ENCODE peak calls at places on chromosomes 16 and 17, in five cellular contexts. V, L, Y, A and P are unnamed samples. For H3K4me1, the result is how much of the 10 kb centered on the place peaks cover.

GRCh38 chr17:48483471-48484131 is 47.2 kb downstream of the HOXB1 start:
- DNase-seq in L (no peak), A (peak), Y (peak), V (peak), P (no peak)

GRCh38 chr17:29369831-29370735 is 20.1 kb upstream of the TAOK1 start:
- DNase-seq in A (peak), V (peak), Y (peak), L (peak), P (peak)

GRCh38 chr17:42538482-42538881 is 2.4 kb downstream of the NAGLU start:
- DNase-seq in L (no peak), A (no peak), Y (no peak), V (no peak), P (no peak)

GRCh38 chr16:13835357-13835756 is 84.6 kb upstream of the ERCC4 start:
- DNase-seq in V (no peak), L (no peak), Y (no peak), A (no peak), P (no peak)

GRCh38 chr17:38905375-38905774 is 20.0 kb upstream of the LASP1NB start:
- DNase-seq in L (no peak), A (no peak), V (no peak), Y (no peak), P (no peak)

GRCh38 chr17:47604268-47604927 is 45.3 kb upstream of the KPNB1 start:
- DNase-seq in L (no peak), A (peak), V (no peak), Y (no peak), P (no peak)

GRCh38 chr17:80476877-80477646 is 655 bp upstream of the NPTX1 start:
- DNase-seq in L (no peak), V (no peak), A (no peak), Y (peak), P (no peak)

GRCh38 chr17:80883831-80884735 is 107.6 kb upstream of the CHMP6 start:
- DNase-seq in L (no peak), A (no peak), Y (no peak), V (no peak), P (no peak)

GRCh38 chr17:73307130-73307529 is 4.7 kb downstream of the CDC42EP4 start:
- DNase-seq in A (no peak), V (peak), Y (no peak), L (no peak), P (no peak)

GRCh38 chr17:45146616-45147101 is 1.6 kb upstream of the HEXIM1 start:
- DNase-seq in L (no peak), V (peak), Y (no peak), A (peak), P (no peak)

GRCh38 chr16:66182592-66182991 is 183.9 kb upstream of the CDH5 start:
- DNase-seq in V (no peak), Y (peak), A (no peak), L (no peak), P (no peak)

GRCh38 chr16:25897677-25898076 is 205.9 kb downstream of the HS3ST4 start:
- DNase-seq in Y (no peak), L (no peak), A (no peak), V (no peak), P (no peak)

GRCh38 chr17:70636517-70637133 is 467.3 kb downstream of the KCNJ2 start:
- DNase-seq in A (peak), V (peak), L (peak), Y (no peak), P (no peak)

GRCh38 chr17:57284583-57284982 is 28.3 kb downstream of the MSI2 start:
- DNase-seq in A (no peak), L (no peak), V (no peak), Y (no peak), P (no peak)

GRCh38 chr16:28863929-28864886 is 565 bp downstream of the SH2B1 start:
- DNase-seq in A (peak), V (no peak), Y (no peak), L (peak), P (no peak)

GRCh38 chr17:65389956-65390355 is 171.5 kb downstream of the AXIN2 start:
- DNase-seq in V (no peak), A (peak), Y (no peak), L (no peak), P (no peak)

GRCh38 chr17:42918902-42919521 is 18.4 kb downstream of the G6PC1 start:
- DNase-seq in L (no peak), Y (no peak), A (peak), V (peak), P (no peak)

GRCh38 chr16:57590654-57591085 is 37.8 kb upstream of the ADGRG1 start:
- DNase-seq in V (no peak), Y (no peak), L (no peak), A (peak), P (no peak)

GRCh38 chr16:86549076-86549892 is 5.8 kb downstream of the MTHFSD start:
- DNase-seq in L (peak), V (no peak), A (no peak), Y (no peak), P (no peak)

GRCh38 chr16:64184156-64184555 is 937.7 kb downstream of the CDH11 start:
- DNase-seq in L (no peak), A (peak), V (no peak), Y (no peak), P (no peak)

GRCh38 chr17:6494239-6494941 is 50.1 kb downstream of the PIMREG start:
- DNase-seq in A (no peak), V (no peak), L (no peak), Y (peak), P (no peak)

GRCh38 chr17:6496636-6497441 is 52.6 kb downstream of the PIMREG start:
- DNase-seq in Y (peak), V (no peak), A (no peak), L (no peak), P (no peak)

GRCh38 chr17:6497496-6498221 is 53.4 kb downstream of the PIMREG start:
- DNase-seq in A (no peak), Y (peak), L (no peak), V (no peak), P (no peak)

GRCh38 chr17:6496116-6496481 is 51.8 kb downstream of the PIMREG start:
- DNase-seq in L (peak), A (no peak), V (no peak), Y (peak), P (no peak)

GRCh38 chr17:6495450-6496115 is 51.3 kb downstream of the PIMREG start:
- DNase-seq in V (no peak), A (no peak), Y (peak), L (no peak), P (no peak)
- H3K27ac ChIP-seq in V (no peak), A (no peak), Y (no peak), L (no peak), P (no peak)

GRCh38 chr17:2044263-2044894 is 2.6 kb downstream of the OVCA2 start:
- DNase-seq in L (no peak), Y (no peak), A (no peak), V (no peak), P (no peak)
- H3K4me1 ChIP-seq in L (under half), Y (under half), A (under half), V (under half), P (under half)

GRCh38 chr16:2512920-2513404 is 790 bp upstream of the ATP6V0C start:
- DNase-seq in V (no peak), A (no peak), L (peak), Y (peak), P (no peak)

GRCh38 chr16:2511128-2511785 is 2.5 kb upstream of the ATP6V0C start:
- DNase-seq in V (no peak), Y (no peak), L (no peak), A (peak), P (no peak)

GRCh38 chr16:2514333-2515179 is 804 bp downstream of the ATP6V0C start:
- DNase-seq in L (peak), Y (peak), V (no peak), A (no peak), P (peak)

GRCh38 chr16:2513405-2514332 is at the start of gene ATP6V0C:
- DNase-seq in V (peak), L (peak), A (peak), Y (peak), P (peak)

DNA sequence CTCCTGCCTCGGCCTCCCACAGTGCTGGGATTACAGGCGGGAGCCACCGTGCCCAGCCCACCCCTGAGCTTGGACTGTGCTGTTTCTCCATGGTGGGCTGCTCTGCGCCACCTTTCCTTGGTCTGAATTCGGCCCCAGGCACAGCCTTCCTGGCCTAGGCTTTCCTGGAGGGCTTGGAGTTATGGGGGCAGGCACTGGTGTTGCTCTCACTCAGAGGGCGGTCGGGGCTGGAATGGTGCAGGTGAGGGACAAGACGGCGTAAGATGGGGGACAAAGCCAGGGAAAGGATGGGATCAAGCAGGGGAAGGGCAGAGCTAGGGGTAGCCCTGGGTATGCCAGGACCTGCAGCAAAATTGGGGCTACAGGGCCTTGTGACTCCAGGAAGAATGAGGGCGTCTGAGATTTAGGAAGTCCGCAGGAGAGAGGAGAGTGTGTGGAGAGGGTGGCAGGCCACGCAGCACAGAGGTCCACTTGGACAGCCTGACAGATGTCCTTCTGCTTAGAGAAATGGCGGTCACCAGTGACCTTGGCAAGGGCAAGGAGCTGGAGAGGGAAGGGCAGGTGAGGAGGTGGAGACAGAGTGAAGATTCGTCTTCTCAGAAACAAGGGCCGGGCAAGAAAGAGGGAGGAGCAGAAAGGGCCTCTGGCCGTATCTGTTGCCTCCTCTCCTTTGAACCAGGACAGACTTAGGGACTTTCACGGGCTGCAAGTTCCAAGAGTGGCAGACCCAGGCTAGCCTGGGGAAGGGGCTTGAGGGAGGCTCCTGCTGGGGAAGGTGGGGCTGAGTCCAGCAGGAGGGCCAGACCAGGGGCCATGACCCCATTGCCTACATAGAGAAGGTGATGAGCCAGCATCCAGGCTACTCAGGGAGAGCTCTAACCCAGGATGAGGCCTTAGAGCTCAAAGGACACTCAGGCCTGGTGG is 1.5 kb upstream of the ATP6V0C start:
- DNase-seq in A (no peak), Y (no peak), V (no peak), L (no peak), P (no peak)
- H3K4me3 ChIP-seq in A (no peak), Y (no peak), V (no peak), L (no peak), P (no peak)

GRCh38 chr16:49378816-49379215 is 5.2 kb downstream of the C16orf78 start:
- DNase-seq in V (no peak), A (no peak), Y (no peak), L (no peak), P (no peak)

GRCh38 chr16:49378238-49378637 is 4.6 kb downstream of the C16orf78 start:
- DNase-seq in L (no peak), Y (peak), V (no peak), A (no peak), P (no peak)

GRCh38 chr16:49377196-49377755 is 3.7 kb downstream of the C16orf78 start:
- DNase-seq in A (no peak), V (no peak), Y (peak), L (no peak), P (no peak)

DNA sequence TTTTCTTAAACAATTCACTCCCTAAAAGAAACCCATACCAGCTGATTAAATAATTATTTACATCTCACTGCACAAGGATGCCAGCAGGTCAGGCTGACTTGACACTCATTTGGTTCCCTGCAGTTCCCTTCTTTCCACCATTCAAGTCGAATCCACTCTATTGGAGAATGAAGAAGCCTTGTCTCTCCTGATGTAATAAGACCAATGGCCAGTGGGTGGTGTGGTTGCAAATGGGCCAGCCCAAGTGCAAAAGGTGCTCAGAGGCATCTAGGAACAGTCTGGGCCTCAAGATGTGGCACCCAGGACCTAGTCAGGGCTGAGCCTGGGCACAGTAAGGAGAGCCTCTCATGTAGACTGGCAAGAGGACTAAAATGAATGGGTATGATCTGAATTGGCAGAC is 9.3 kb downstream of the C16orf78 start:
- DNase-seq in V (no peak), Y (peak), A (no peak), L (peak), P (no peak)
- H3K27ac ChIP-seq in V (no peak), Y (no peak), A (no peak), L (no peak), P (no peak)